ENCODE peak calls at places on chromosome 9, in six cellular contexts. J is amygdala, A is T-helper 1 cell, X is T-helper 2 cell, F is KBM-7, Z is fibroblast of mammary gland. E is an unnamed sample.
A peak's percentile ranks its signal among the peaks of the same experiment; 100 is the strongest.

GRCh38 chr9:78127271-78128225 is 95.9 kb upstream of the GNAQ start:
- DNase-seq in J (peak; percentile 93), A (no peak), X (no peak), F (no peak), Z (no peak), E (no peak)

GRCh38 chr9:136618578-136619547 is 43.9 kb upstream of the EGFL7 start:
- DNase-seq in J (no peak), A (no peak), X (no peak), F (no peak), Z (no peak), E (no peak)

GRCh38 chr9:81535542-81536241 is 153.7 kb downstream of the TLE1 start:
- DNase-seq in J (no peak), A (no peak), X (no peak), F (no peak), Z (peak; percentile 11), E (no peak)

GRCh38 chr9:133773889-133774655 is 35.9 kb upstream of the SARDH start:
- DNase-seq in J (no peak), A (peak; percentile 1), X (no peak), F (no peak), Z (no peak), E (no peak)

GRCh38 chr9:37085233-37085632 is 35.1 kb upstream of the ZCCHC7 start:
- DNase-seq in J (no peak), A (no peak), X (no peak), F (no peak), Z (no peak), E (no peak)

GRCh38 chr9:15965246-15965745 is 412.5 kb downstream of the CCDC171 start:
- DNase-seq in J (no peak), A (no peak), X (no peak), F (no peak), Z (no peak), E (no peak)

GRCh38 chr9:70477907-70478480 is 63.5 kb upstream of the KLF9 start:
- DNase-seq in J (no peak), A (no peak), X (no peak), F (no peak), Z (no peak), E (no peak)

GRCh38 chr9:80932181-80932580 is 757.2 kb downstream of the TLE1 start:
- DNase-seq in J (no peak), A (no peak), X (no peak), F (no peak), Z (no peak), E (no peak)

GRCh38 chr9:69671904-69672827 is at the start of gene APBA1:
- DNase-seq in J (peak; percentile 67), A (peak; percentile 10), X (peak; percentile 21), F (peak; percentile 32), Z (peak; percentile 33), E (peak; percentile 28)

GRCh38 chr9:86580688-86581087 is 226.5 kb upstream of the TUT7 start:
- DNase-seq in J (no peak), A (no peak), X (no peak), F (no peak), Z (peak; percentile 26), E (no peak)